ENCODE peak calls at places on chromosomes 4 and X, in six cellular contexts. S is heart left ventricle, N is breast epithelium, U is lower leg skin, B is body of pancreas, T is tibial nerve. W is an unnamed sample.

GRCh38 chrX:102712216-102712966 is at the start of gene GPRASP2:
- DNase-seq in S (peak; percentile 59), N (peak; percentile 51), U (peak; percentile 88), B (peak; percentile 60), T (no peak), W (peak; percentile 32)

GRCh38 chrX:118226060-118226428 is 109.4 kb upstream of the KLHL13 start:
- DNase-seq in S (no peak), N (no peak), U (no peak), B (no peak), T (no peak), W (no peak)

GRCh38 chr4:54781771-54782170 is 124.0 kb downstream of the KIT start:
- DNase-seq in S (peak; percentile 63), N (no peak), U (no peak), B (peak; percentile 22), T (peak; percentile 17), W (no peak)

GRCh38 chr4:112766422-112766821 is 129.5 kb downstream of the LARP7 start:
- DNase-seq in S (no peak), N (no peak), U (no peak), B (no peak), T (peak; percentile 63), W (no peak)

GRCh38 chrX:23554304-23554703 is 113.0 kb upstream of the PRDX4 start:
- DNase-seq in S (no peak), N (no peak), U (no peak), B (no peak), T (peak; percentile 19), W (no peak)

GRCh38 chrX:135112096-135112729 is 8.1 kb downstream of the ETDB start:
- DNase-seq in S (no peak), N (no peak), U (peak; percentile 49), B (peak; percentile 53), T (peak; percentile 24), W (no peak)

GRCh38 chr4:52015366-52015765 is 4.8 kb downstream of the LRRC66 start:
- DNase-seq in S (no peak), N (no peak), U (no peak), B (no peak), T (peak; percentile 42), W (no peak)

GRCh38 chr4:19850909-19851308 is 400.8 kb upstream of the SLIT2 start:
- DNase-seq in S (no peak), N (no peak), U (no peak), B (no peak), T (no peak), W (no peak)

GRCh38 chr4:112946127-112946526 is 103.3 kb upstream of the ANK2 start:
- DNase-seq in S (no peak), N (no peak), U (no peak), B (no peak), T (no peak), W (no peak)

GRCh38 chr4:112589207-112589606 is 47.5 kb downstream of the ZGRF1 start:
- DNase-seq in S (no peak), N (no peak), U (no peak), B (no peak), T (no peak), W (no peak)

GRCh38 chr4:98485816-98486355 is 172.5 kb downstream of the TSPAN5 start:
- DNase-seq in S (no peak), N (no peak), U (peak; percentile 4), B (no peak), T (no peak), W (no peak)

GRCh38 chr4:151584101-151584500 is 175.1 kb downstream of the FHIP1A start:
- DNase-seq in S (no peak), N (no peak), U (no peak), B (no peak), T (no peak), W (no peak)

GRCh38 chr4:185710487-185710995 is 101.5 kb downstream of the SORBS2 start:
- DNase-seq in S (no peak), N (no peak), U (no peak), B (peak; percentile 30), T (no peak), W (no peak)

GRCh38 chr4:61493470-61493869 is 293.3 kb downstream of the ADGRL3 start:
- DNase-seq in S (no peak), N (no peak), U (no peak), B (no peak), T (no peak), W (no peak)

GRCh38 chrX:46326161-46326560 is 219.1 kb downstream of the ZNF674 start:
- DNase-seq in S (no peak), N (no peak), U (no peak), B (no peak), T (no peak), W (no peak)

GRCh38 chr4:171650543-171650942 is 162.7 kb upstream of the GALNTL6 start:
- DNase-seq in S (no peak), N (no peak), U (no peak), B (no peak), T (no peak), W (no peak)

GRCh38 chrX:68892134-68892533 is 63.3 kb downstream of the EFNB1 start:
- DNase-seq in S (no peak), N (no peak), U (peak; percentile 73), B (no peak), T (no peak), W (no peak)

GRCh38 chr4:10808591-10808990 is 124.0 kb upstream of the CLNK start:
- DNase-seq in S (peak; percentile 33), N (no peak), U (no peak), B (no peak), T (no peak), W (no peak)

GRCh38 chr4:10811992-10812391 is 127.4 kb upstream of the CLNK start:
- DNase-seq in S (no peak), N (no peak), U (no peak), B (no peak), T (no peak), W (no peak)

GRCh38 chr4:10810411-10810810 is 125.8 kb upstream of the CLNK start:
- DNase-seq in S (no peak), N (no peak), U (no peak), B (no peak), T (no peak), W (no peak)

GRCh38 chr4:10806993-10807645 is 122.6 kb upstream of the CLNK start:
- DNase-seq in S (no peak), N (no peak), U (no peak), B (no peak), T (no peak), W (no peak)

DNA sequence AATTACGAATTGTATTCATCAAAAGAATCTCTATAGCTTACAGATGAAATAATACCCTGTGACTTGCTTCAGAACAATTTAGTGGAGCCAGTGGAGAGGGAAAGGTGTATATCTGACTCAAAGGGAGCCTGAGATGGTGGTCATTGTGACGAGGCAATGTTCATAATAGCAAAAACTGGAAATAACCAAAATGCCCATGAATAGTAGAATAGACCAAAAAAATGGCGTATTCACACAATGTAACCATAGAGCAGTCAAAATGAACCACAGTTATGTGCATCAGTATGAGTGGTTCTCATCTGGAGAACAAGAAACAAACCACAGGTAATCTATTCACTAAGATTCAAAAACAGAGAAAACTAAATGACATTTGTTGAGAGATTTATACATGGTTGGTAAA is 125.3 kb upstream of the CLNK start:
- DNase-seq in S (no peak), N (no peak), U (no peak), B (no peak), T (no peak), W (no peak)
- TF ChIP-seq CTCF in S (no peak), N (no peak), U (no peak), B (no peak), T (no peak), W (no peak)

DNA sequence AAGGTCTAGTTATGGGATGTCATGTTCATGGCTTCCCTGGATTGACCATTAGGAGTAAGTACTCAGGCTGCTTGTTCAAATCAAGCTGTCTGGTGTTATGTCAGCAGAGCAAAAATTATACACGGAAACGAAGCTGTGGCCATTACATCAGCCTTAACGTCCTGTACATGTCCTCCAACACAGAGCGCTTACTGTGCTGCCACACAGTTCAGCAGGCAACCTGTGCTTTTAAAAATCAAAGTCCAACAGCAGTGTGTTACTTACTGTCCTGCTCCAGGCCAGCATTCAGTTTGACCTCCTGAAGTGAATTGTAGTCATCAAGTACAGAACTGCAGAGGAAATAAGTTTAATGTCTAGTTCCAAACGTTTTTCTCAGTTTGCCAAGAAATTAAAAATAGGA is 46.0 kb downstream of the KLHL34 start:
- DNase-seq in S (no peak), N (no peak), U (no peak), B (no peak), T (no peak), W (no peak)
- TF ChIP-seq POLR2A in S (no peak), N (no peak), U (no peak), B (no peak), T (no peak), W (no peak)

DNA sequence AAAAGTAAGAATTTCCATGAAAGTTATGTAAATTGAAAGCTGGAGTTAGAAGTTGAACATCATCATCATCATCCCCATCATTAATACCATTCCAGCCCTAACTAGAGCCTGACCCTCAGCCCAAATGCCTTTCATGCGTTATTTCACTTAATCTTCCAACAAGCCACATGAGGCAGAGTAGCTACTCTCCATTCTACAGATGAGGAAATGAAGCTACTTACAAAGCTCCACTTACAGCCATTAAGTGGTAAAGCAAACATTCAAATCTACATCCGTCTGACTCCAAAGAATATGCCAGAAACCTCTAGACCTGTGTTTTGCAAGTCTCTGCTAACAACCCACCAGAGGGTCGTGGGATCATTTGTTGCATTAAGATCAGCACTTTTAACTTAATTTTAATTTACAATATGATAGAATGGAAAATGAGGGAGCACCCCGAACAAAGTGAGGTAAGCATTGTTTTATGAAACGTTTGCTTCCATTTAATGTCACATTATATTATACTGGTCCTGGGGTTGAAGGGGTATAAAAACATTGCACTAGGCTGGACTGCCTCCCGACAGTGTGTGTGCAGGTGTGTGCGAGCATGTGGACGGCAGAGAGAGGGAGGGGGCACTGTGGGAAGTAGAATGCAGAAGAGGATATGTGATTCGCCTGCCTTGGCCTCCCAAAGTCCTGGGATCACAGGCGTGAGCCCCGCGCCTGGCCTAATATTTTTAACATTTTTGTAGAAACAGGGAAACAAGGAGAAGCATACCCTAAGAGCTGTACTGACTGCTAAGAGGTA is 36.2 kb downstream of the IRF2 start:
- DNase-seq in S (no peak), N (no peak), U (no peak), B (no peak), T (no peak), W (no peak)
- TF ChIP-seq CTCF in S (no peak), N (no peak), U (no peak), B (no peak), T (no peak), W (no peak)

GRCh38 chrX:130166503-130166777 is 799 bp upstream of the AIFM1 start:
- DNase-seq in S (no peak), N (no peak), U (no peak), B (no peak), T (no peak), W (no peak)

GRCh38 chrX:130167040-130167439 is 1.4 kb upstream of the AIFM1 start:
- DNase-seq in S (no peak), N (no peak), U (no peak), B (no peak), T (no peak), W (no peak)

GRCh38 chrX:130165703-130166502 is at the start of gene AIFM1:
- DNase-seq in S (peak; percentile 94), N (peak; percentile 80), U (peak; percentile 97), B (peak; percentile 92), T (peak; percentile 76), W (peak; percentile 90)

GRCh38 chrX:130163350-130163851 is 2.2 kb downstream of the AIFM1 start:
- DNase-seq in S (no peak), N (no peak), U (no peak), B (no peak), T (no peak), W (no peak)

GRCh38 chrX:130165181-130165702 is 399 bp downstream of the AIFM1 start:
- DNase-seq in S (no peak), N (peak; percentile 50), U (no peak), B (no peak), T (no peak), W (no peak)
- TF ChIP-seq POLR2A in S (no peak), N (no peak), U (no peak), B (no peak), T (no peak), W (no peak)

GRCh38 chr4:153294631-153295030 is 49.9 kb upstream of the MND1 start:
- DNase-seq in S (no peak), N (no peak), U (no peak), B (no peak), T (no peak), W (no peak)
- TF ChIP-seq CTCF in S (no peak), N (no peak), U (no peak), B (no peak), T (no peak), W (no peak)

W was measured in upper lobe of left lung.